ENCODE peak calls at places on chromosomes 16 and 17, in nine cellular contexts. One of them, this sample, is unnamed.

GRCh38 chr16:71803305-71803690 is 5.3 kb downstream of the AP1G1 start:
- DNase-seq in CD8-positive, alpha-beta T cell: no peak
- DNase-seq in progenitor cell of endocrine pancreas: no peak
- DNase-seq in osteoblast: no peak
- DNase-seq in fibroblast of mammary gland: no peak
- DNase-seq in RWPE1: no peak
- DNase-seq in nephron progenitor cell: no peak
- DNase-seq in astrocyte of the spinal cord: no peak
- DNase-seq in H9: no peak
- DNase-seq in this sample: no peak

GRCh38 chr17:21419299-21420239 is 43.4 kb downstream of the KCNJ12 start:
- DNase-seq in CD8-positive, alpha-beta T cell: peak; percentile 31
- DNase-seq in progenitor cell of endocrine pancreas: no peak
- DNase-seq in osteoblast: peak; percentile 85
- DNase-seq in fibroblast of mammary gland: no peak
- DNase-seq in RWPE1: no peak
- DNase-seq in nephron progenitor cell: no peak
- DNase-seq in astrocyte of the spinal cord: no peak
- DNase-seq in H9: peak; percentile 48
- DNase-seq in this sample: peak; percentile 52

GRCh38 chr16:12637002-12637401 is 166.7 kb downstream of the CPPED1 start:
- DNase-seq in CD8-positive, alpha-beta T cell: no peak
- DNase-seq in progenitor cell of endocrine pancreas: no peak
- DNase-seq in osteoblast: no peak
- DNase-seq in fibroblast of mammary gland: no peak
- DNase-seq in RWPE1: no peak
- DNase-seq in nephron progenitor cell: peak; percentile 34
- DNase-seq in astrocyte of the spinal cord: no peak
- DNase-seq in H9: peak; percentile 47
- DNase-seq in this sample: peak; percentile 51

GRCh38 chr16:12539185-12539929 is 264.3 kb downstream of the CPPED1 start:
- DNase-seq in CD8-positive, alpha-beta T cell: no peak
- DNase-seq in progenitor cell of endocrine pancreas: no peak
- DNase-seq in osteoblast: no peak
- DNase-seq in fibroblast of mammary gland: peak; percentile 35
- DNase-seq in RWPE1: no peak
- DNase-seq in nephron progenitor cell: no peak
- DNase-seq in astrocyte of the spinal cord: peak; percentile 63
- DNase-seq in H9: no peak
- DNase-seq in this sample: no peak

GRCh38 chr17:51000835-51001638 is 119.6 kb downstream of the SPAG9 start:
- DNase-seq in CD8-positive, alpha-beta T cell: no peak
- DNase-seq in progenitor cell of endocrine pancreas: no peak
- DNase-seq in osteoblast: peak; percentile 78
- DNase-seq in fibroblast of mammary gland: peak; percentile 78
- DNase-seq in RWPE1: peak; percentile 54
- DNase-seq in nephron progenitor cell: no peak
- DNase-seq in astrocyte of the spinal cord: peak; percentile 82
- DNase-seq in H9: no peak
- DNase-seq in this sample: no peak

GRCh38 chr17:7856081-7856791 is 1.1 kb downstream of the NAA38 start:
- DNase-seq in CD8-positive, alpha-beta T cell: no peak
- DNase-seq in progenitor cell of endocrine pancreas: no peak
- DNase-seq in osteoblast: peak; percentile 92
- DNase-seq in fibroblast of mammary gland: peak; percentile 57
- DNase-seq in RWPE1: no peak
- DNase-seq in nephron progenitor cell: peak; percentile 41
- DNase-seq in astrocyte of the spinal cord: peak; percentile 12
- DNase-seq in H9: peak; percentile 42
- DNase-seq in this sample: peak; percentile 72

GRCh38 chr17:14779236-14779635 is 478.4 kb downstream of the HS3ST3B1 start:
- DNase-seq in CD8-positive, alpha-beta T cell: no peak
- DNase-seq in progenitor cell of endocrine pancreas: no peak
- DNase-seq in osteoblast: no peak
- DNase-seq in fibroblast of mammary gland: no peak
- DNase-seq in RWPE1: no peak
- DNase-seq in nephron progenitor cell: no peak
- DNase-seq in astrocyte of the spinal cord: no peak
- DNase-seq in H9: no peak
- DNase-seq in this sample: no peak

GRCh38 chr17:2062571-2063183 is 7.8 kb downstream of the HIC1 start:
- DNase-seq in CD8-positive, alpha-beta T cell: no peak
- DNase-seq in progenitor cell of endocrine pancreas: no peak
- DNase-seq in osteoblast: peak; percentile 91
- DNase-seq in fibroblast of mammary gland: no peak
- DNase-seq in RWPE1: no peak
- DNase-seq in nephron progenitor cell: no peak
- DNase-seq in astrocyte of the spinal cord: peak; percentile 77
- DNase-seq in H9: peak; percentile 66
- DNase-seq in this sample: no peak

GRCh38 chr16:4624827-4625616 is 396 bp downstream of the MGRN1 start:
- DNase-seq in CD8-positive, alpha-beta T cell: peak; percentile 47
- DNase-seq in progenitor cell of endocrine pancreas: no peak
- DNase-seq in osteoblast: peak; percentile 95
- DNase-seq in fibroblast of mammary gland: peak; percentile 62
- DNase-seq in RWPE1: peak; percentile 66
- DNase-seq in nephron progenitor cell: peak; percentile 71
- DNase-seq in astrocyte of the spinal cord: peak; percentile 74
- DNase-seq in H9: peak; percentile 77
- DNase-seq in this sample: peak; percentile 69

GRCh38 chr16:52914428-52914827 is 138.3 kb downstream of the CHD9NB start:
- DNase-seq in CD8-positive, alpha-beta T cell: no peak
- DNase-seq in progenitor cell of endocrine pancreas: no peak
- DNase-seq in osteoblast: no peak
- DNase-seq in fibroblast of mammary gland: no peak
- DNase-seq in RWPE1: no peak
- DNase-seq in nephron progenitor cell: no peak
- DNase-seq in astrocyte of the spinal cord: no peak
- DNase-seq in H9: peak; percentile 45
- DNase-seq in this sample: peak; percentile 20

GRCh38 chr17:33438136-33438535 is 145.0 kb upstream of the ASIC2 start:
- DNase-seq in CD8-positive, alpha-beta T cell: no peak
- DNase-seq in progenitor cell of endocrine pancreas: no peak
- DNase-seq in osteoblast: no peak
- DNase-seq in fibroblast of mammary gland: peak; percentile 8
- DNase-seq in RWPE1: no peak
- DNase-seq in nephron progenitor cell: no peak
- DNase-seq in astrocyte of the spinal cord: no peak
- DNase-seq in H9: no peak
- DNase-seq in this sample: no peak

GRCh38 chr17:7176870-7177209 is 2.3 kb downstream of the ASGR1 start:
- DNase-seq in CD8-positive, alpha-beta T cell: no peak
- DNase-seq in progenitor cell of endocrine pancreas: peak; percentile 29
- DNase-seq in osteoblast: no peak
- DNase-seq in fibroblast of mammary gland: no peak
- DNase-seq in RWPE1: no peak
- DNase-seq in nephron progenitor cell: peak; percentile 54
- DNase-seq in astrocyte of the spinal cord: no peak
- DNase-seq in H9: peak; percentile 72
- DNase-seq in this sample: peak; percentile 56

GRCh38 chr17:75152971-75153853 is 1.1 kb downstream of the JPT1 start:
- DNase-seq in CD8-positive, alpha-beta T cell: no peak
- DNase-seq in progenitor cell of endocrine pancreas: no peak
- DNase-seq in osteoblast: peak; percentile 69
- DNase-seq in fibroblast of mammary gland: peak; percentile 37
- DNase-seq in RWPE1: peak; percentile 63
- DNase-seq in nephron progenitor cell: peak; percentile 48
- DNase-seq in astrocyte of the spinal cord: peak; percentile 29
- DNase-seq in H9: peak; percentile 64
- DNase-seq in this sample: peak; percentile 50

GRCh38 chr17:11380761-11381160 is 139.7 kb downstream of the SHISA6 start:
- DNase-seq in CD8-positive, alpha-beta T cell: no peak
- DNase-seq in progenitor cell of endocrine pancreas: no peak
- DNase-seq in osteoblast: no peak
- DNase-seq in fibroblast of mammary gland: no peak
- DNase-seq in RWPE1: no peak
- DNase-seq in nephron progenitor cell: no peak
- DNase-seq in astrocyte of the spinal cord: no peak
- DNase-seq in H9: no peak
- DNase-seq in this sample: no peak

DNA sequence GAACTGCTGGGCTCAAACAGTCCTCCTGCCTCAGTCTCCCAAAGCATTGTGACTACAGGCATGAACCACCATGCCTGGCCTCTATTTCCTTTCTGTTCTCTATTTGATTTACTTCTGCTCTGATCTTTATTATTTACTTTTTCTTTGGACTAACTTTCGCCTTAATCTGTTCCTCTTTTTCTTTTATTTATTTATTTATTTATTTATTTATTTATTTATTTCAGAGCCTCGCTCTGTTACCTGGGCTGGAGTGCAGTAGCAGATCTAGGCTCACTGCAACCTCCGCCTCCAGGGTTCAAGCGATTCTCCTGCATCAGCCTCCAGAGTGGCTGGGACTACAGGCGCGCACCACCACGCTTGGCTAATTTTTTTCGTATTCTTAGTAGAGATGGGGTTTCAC is 1158.3 kb upstream of the GOT2 start:
- DNase-seq in CD8-positive, alpha-beta T cell: no peak
- DNase-seq in progenitor cell of endocrine pancreas: no peak
- DNase-seq in osteoblast: no peak
- DNase-seq in fibroblast of mammary gland: no peak
- DNase-seq in RWPE1: no peak
- DNase-seq in nephron progenitor cell: no peak
- DNase-seq in astrocyte of the spinal cord: no peak
- DNase-seq in H9: no peak
- DNase-seq in this sample: no peak
- TF ChIP-seq CTCF in CD8-positive, alpha-beta T cell: no peak
- TF ChIP-seq CTCF in progenitor cell of endocrine pancreas: no peak
- TF ChIP-seq CTCF in osteoblast: no peak
- TF ChIP-seq CTCF in fibroblast of mammary gland: no peak
- TF ChIP-seq CTCF in RWPE1: no peak
- TF ChIP-seq CTCF in nephron progenitor cell: no peak
- TF ChIP-seq CTCF in astrocyte of the spinal cord: no peak
- TF ChIP-seq CTCF in H9: no peak
- TF ChIP-seq CTCF in this sample: no peak

GRCh38 chr16:19522369-19523159 is 666 bp upstream of the GDE1 start:
- DNase-seq in CD8-positive, alpha-beta T cell: no peak
- DNase-seq in progenitor cell of endocrine pancreas: no peak
- DNase-seq in osteoblast: no peak
- DNase-seq in fibroblast of mammary gland: no peak
- DNase-seq in RWPE1: no peak
- DNase-seq in nephron progenitor cell: no peak
- DNase-seq in astrocyte of the spinal cord: no peak
- DNase-seq in H9: no peak
- DNase-seq in this sample: no peak

GRCh38 chr16:19524356-19524865 is 669 bp downstream of the CCP110 start:
- DNase-seq in CD8-positive, alpha-beta T cell: no peak
- DNase-seq in progenitor cell of endocrine pancreas: no peak
- DNase-seq in osteoblast: peak; percentile 71
- DNase-seq in fibroblast of mammary gland: no peak
- DNase-seq in RWPE1: peak; percentile 17
- DNase-seq in nephron progenitor cell: no peak
- DNase-seq in astrocyte of the spinal cord: peak; percentile 2
- DNase-seq in H9: no peak
- DNase-seq in this sample: no peak

GRCh38 chr16:19524866-19525723 is 1.4 kb downstream of the CCP110 start:
- DNase-seq in CD8-positive, alpha-beta T cell: no peak
- DNase-seq in progenitor cell of endocrine pancreas: no peak
- DNase-seq in osteoblast: peak; percentile 50
- DNase-seq in fibroblast of mammary gland: no peak
- DNase-seq in RWPE1: peak; percentile 32
- DNase-seq in nephron progenitor cell: no peak
- DNase-seq in astrocyte of the spinal cord: peak; percentile 7
- DNase-seq in H9: no peak
- DNase-seq in this sample: no peak

GRCh38 chr16:19523184-19523558 is 571 bp upstream of the CCP110 start:
- DNase-seq in CD8-positive, alpha-beta T cell: no peak
- DNase-seq in progenitor cell of endocrine pancreas: no peak
- DNase-seq in osteoblast: no peak
- DNase-seq in fibroblast of mammary gland: no peak
- DNase-seq in RWPE1: no peak
- DNase-seq in nephron progenitor cell: no peak
- DNase-seq in astrocyte of the spinal cord: no peak
- DNase-seq in H9: no peak
- DNase-seq in this sample: no peak

GRCh38 chr16:19523559-19524355 is at the start of gene CCP110:
- DNase-seq in CD8-positive, alpha-beta T cell: peak; percentile 90
- DNase-seq in progenitor cell of endocrine pancreas: peak; percentile 76
- DNase-seq in osteoblast: peak; percentile 96
- DNase-seq in fibroblast of mammary gland: peak; percentile 95
- DNase-seq in RWPE1: peak; percentile 94
- DNase-seq in nephron progenitor cell: peak; percentile 90
- DNase-seq in astrocyte of the spinal cord: peak; percentile 97
- DNase-seq in H9: peak; percentile 96
- DNase-seq in this sample: peak; percentile 96
- TF ChIP-seq CTCF in CD8-positive, alpha-beta T cell: no peak
- TF ChIP-seq CTCF in progenitor cell of endocrine pancreas: no peak
- TF ChIP-seq CTCF in osteoblast: no peak
- TF ChIP-seq CTCF in fibroblast of mammary gland: no peak
- TF ChIP-seq CTCF in RWPE1: no peak
- TF ChIP-seq CTCF in nephron progenitor cell: no peak
- TF ChIP-seq CTCF in astrocyte of the spinal cord: no peak
- TF ChIP-seq CTCF in H9: no peak
- TF ChIP-seq CTCF in this sample: no peak

DNA sequence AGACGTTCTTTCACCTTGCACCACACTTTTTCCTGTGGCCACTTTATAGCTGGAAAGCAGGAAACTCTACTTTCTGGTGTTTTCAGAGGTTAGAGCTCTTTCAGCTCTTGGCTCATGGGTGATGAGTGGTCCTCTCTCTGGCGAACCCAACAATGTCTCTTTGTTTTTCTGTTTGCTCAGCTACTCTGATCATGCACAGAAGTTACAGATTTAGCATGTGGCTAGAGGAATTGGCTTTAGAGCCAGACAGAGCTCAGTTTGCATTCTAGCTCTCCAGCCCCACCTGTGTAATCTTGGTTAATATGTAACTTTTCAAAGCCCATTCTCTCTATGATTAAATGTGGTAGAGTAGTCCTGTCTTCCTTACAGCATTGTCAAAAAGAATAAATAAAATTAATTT is 225.2 kb downstream of the HAPSTR1 start:
- DNase-seq in CD8-positive, alpha-beta T cell: no peak
- DNase-seq in progenitor cell of endocrine pancreas: no peak
- DNase-seq in osteoblast: no peak
- DNase-seq in fibroblast of mammary gland: no peak
- DNase-seq in RWPE1: no peak
- DNase-seq in nephron progenitor cell: no peak
- DNase-seq in astrocyte of the spinal cord: no peak
- DNase-seq in H9: no peak
- DNase-seq in this sample: no peak
- TF ChIP-seq CTCF in CD8-positive, alpha-beta T cell: no peak
- TF ChIP-seq CTCF in progenitor cell of endocrine pancreas: no peak
- TF ChIP-seq CTCF in osteoblast: no peak
- TF ChIP-seq CTCF in fibroblast of mammary gland: no peak
- TF ChIP-seq CTCF in RWPE1: no peak
- TF ChIP-seq CTCF in nephron progenitor cell: no peak
- TF ChIP-seq CTCF in astrocyte of the spinal cord: no peak
- TF ChIP-seq CTCF in H9: no peak
- TF ChIP-seq CTCF in this sample: no peak

DNA sequence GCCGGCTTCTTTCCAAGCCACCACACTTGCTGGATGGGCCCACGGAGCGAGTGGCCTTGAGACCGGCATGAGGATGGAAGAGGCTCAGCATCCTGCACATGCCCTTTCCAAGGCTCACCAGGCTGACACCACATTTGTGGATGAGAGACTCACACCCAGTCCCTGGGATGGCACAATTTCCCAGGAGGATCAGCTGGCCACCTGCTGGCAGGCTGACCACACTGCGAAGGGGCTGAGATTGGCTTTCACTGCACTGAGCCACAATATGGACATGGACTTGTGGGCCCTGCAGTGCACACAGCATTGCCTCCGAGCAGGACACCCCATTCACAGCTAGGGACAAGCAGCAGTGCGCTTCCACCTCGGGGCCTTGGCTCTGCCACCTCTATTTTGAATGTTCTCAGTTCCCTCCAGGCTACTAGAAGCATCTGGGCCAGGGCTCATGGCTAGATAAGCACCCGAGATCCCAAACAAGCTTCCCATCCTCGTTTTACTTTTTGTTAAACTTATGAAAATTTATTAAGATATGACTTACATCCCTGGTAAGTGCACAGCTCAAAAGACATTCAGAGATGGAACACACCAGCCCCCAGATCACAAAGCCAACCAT is 25.3 kb upstream of the KSR1 start:
- DNase-seq in CD8-positive, alpha-beta T cell: no peak
- DNase-seq in progenitor cell of endocrine pancreas: peak; percentile 32
- DNase-seq in osteoblast: no peak
- DNase-seq in fibroblast of mammary gland: peak; percentile 35
- DNase-seq in RWPE1: peak; percentile 48
- DNase-seq in nephron progenitor cell: peak; percentile 54
- DNase-seq in astrocyte of the spinal cord: peak; percentile 35
- DNase-seq in H9: peak; percentile 78
- DNase-seq in this sample: peak; percentile 54
- TF ChIP-seq CTCF in CD8-positive, alpha-beta T cell: no peak
- TF ChIP-seq CTCF in progenitor cell of endocrine pancreas: peak; percentile 74
- TF ChIP-seq CTCF in osteoblast: peak; percentile 49
- TF ChIP-seq CTCF in fibroblast of mammary gland: peak; percentile 55
- TF ChIP-seq CTCF in RWPE1: peak; percentile 66
- TF ChIP-seq CTCF in nephron progenitor cell: peak; percentile 64
- TF ChIP-seq CTCF in astrocyte of the spinal cord: peak; percentile 74
- TF ChIP-seq CTCF in H9: peak; percentile 65
- TF ChIP-seq CTCF in this sample: peak; percentile 54

This sample was measured in glutamatergic neuron.